ENCODE peak calls at places on chromosomes 5 and 9, in four cellular contexts. N is IMR-90, S is fibroblast of lung, Q is GM23248. H is an unnamed sample.

GRCh38 chr5:34611829-34612415 is 44.2 kb upstream of the RAI14 start:
- DNase-seq in S (no peak), N (no peak), Q (no peak), H (no peak)

GRCh38 chr9:109048822-109049221 is 35.5 kb upstream of the CTNNAL1 start:
- DNase-seq in S (no peak), Q (no peak), N (no peak), H (no peak)

GRCh38 chr5:133120156-133120750 is 68.4 kb downstream of the HSPA4 start:
- DNase-seq in N (no peak), Q (no peak), S (no peak), H (no peak)

GRCh38 chr5:109125755-109126429 is 283.9 kb downstream of the PJA2 start:
- DNase-seq in N (no peak), Q (no peak), S (no peak), H (no peak)

GRCh38 chr9:1032181-1032580 is 18.0 kb upstream of the DMRT2 start:
- DNase-seq in N (no peak), Q (no peak), S (no peak), H (no peak)

GRCh38 chr5:26700759-26701384 is 337.5 kb downstream of the CDH9 start:
- DNase-seq in Q (peak), S (peak), N (no peak), H (peak)

GRCh38 chr5:132001647-132002561 is 9.6 kb downstream of the ACSL6 start:
- DNase-seq in N (peak), S (peak), Q (peak), H (no peak)

GRCh38 chr5:83991566-83992224 is 271.0 kb upstream of the HAPLN1 start:
- DNase-seq in N (peak), S (peak), Q (no peak), H (peak)

GRCh38 chr9:86947146-86948081 is at the start of gene GAS1:
- DNase-seq in N (peak), Q (peak), S (peak), H (peak)

GRCh38 chr5:61755726-61756125 is 423.7 kb downstream of the ZSWIM6 start:
- DNase-seq in N (no peak), S (no peak), Q (no peak), H (no peak)

GRCh38 chr5:127562252-127562651 is 44.8 kb downstream of the PRRC1 start:
- DNase-seq in Q (no peak), S (peak), N (no peak), H (no peak)

GRCh38 chr5:59622848-59623247 is 270.7 kb downstream of the PDE4D start:
- DNase-seq in S (no peak), Q (no peak), N (no peak), H (no peak)

GRCh38 chr9:14908221-14909206 is 1.7 kb downstream of the FREM1 start:
- DNase-seq in Q (no peak), S (no peak), N (no peak), H (no peak)

GRCh38 chr5:74587895-74588294 is 52.6 kb downstream of the ENC1 start:
- DNase-seq in N (no peak), Q (no peak), S (no peak), H (no peak)

GRCh38 chr5:154771383-154771901 is 16.3 kb downstream of the LARP1 start:
- DNase-seq in Q (peak), N (peak), S (peak), H (no peak)

GRCh38 chr5:54713923-54714581 is 196.5 kb downstream of the SNX18 start:
- DNase-seq in Q (peak), S (peak), N (peak), H (peak)

GRCh38 chr5:67163231-67163756 is 33.3 kb downstream of the CD180 start:
- DNase-seq in Q (no peak), N (no peak), S (no peak), H (no peak)

GRCh38 chr9:86521936-86522335 is 167.7 kb upstream of the TUT7 start:
- DNase-seq in N (no peak), Q (no peak), S (no peak), H (no peak)

GRCh38 chr5:33423018-33423630 is 17.6 kb upstream of the TARS1 start:
- DNase-seq in N (peak), Q (peak), S (peak), H (no peak)

GRCh38 chr9:37908698-37909186 is 4.8 kb upstream of the SLC25A51 start:
- DNase-seq in S (peak), Q (peak), N (peak), H (peak)

GRCh38 chr5:153901449-153901848 is 137.3 kb downstream of the FAM114A2 start:
- DNase-seq in S (no peak), Q (no peak), N (no peak), H (no peak)

GRCh38 chr5:15634771-15635347 is 134.9 kb downstream of the FBXL7 start:
- DNase-seq in S (peak), N (no peak), Q (peak), H (no peak)

GRCh38 chr5:9733456-9733855 is 103.3 kb upstream of the TAS2R1 start:
- DNase-seq in Q (peak), N (peak), S (peak), H (no peak)

GRCh38 chr5:65209341-65209740 is 272.4 kb downstream of the ADAMTS6 start:
- DNase-seq in N (peak), S (peak), Q (peak), H (no peak)

GRCh38 chr5:61327761-61328753 is 4.0 kb upstream of the ZSWIM6 start:
- DNase-seq in Q (peak), S (peak), N (peak), H (peak)

GRCh38 chr5:133921899-133922468 is 46.4 kb downstream of the C5orf15 start:
- DNase-seq in N (no peak), S (no peak), Q (no peak), H (no peak)

GRCh38 chr5:19790811-19791466 is 197.1 kb downstream of the CDH18 start:
- DNase-seq in Q (no peak), S (no peak), N (no peak), H (peak)

GRCh38 chr5:17947029-17947428 is 312.8 kb downstream of the TAF11L14 start:
- DNase-seq in Q (no peak), N (no peak), S (no peak), H (no peak)
- H3K9ac ChIP-seq in Q (no peak), N (no peak), S (no peak), H (no peak)

GRCh38 chr5:36370073-36370472 is 68.4 kb upstream of the RANBP3L start:
- DNase-seq in Q (no peak), N (no peak), S (no peak), H (no peak)

GRCh38 chr5:36377192-36377591 is 75.5 kb upstream of the RANBP3L start:
- DNase-seq in S (no peak), Q (no peak), N (no peak), H (no peak)

GRCh38 chr5:36374275-36374862 is 72.7 kb upstream of the RANBP3L start:
- DNase-seq in Q (peak), N (peak), S (peak), H (no peak)

GRCh38 chr5:36371366-36371765 is 69.7 kb upstream of the RANBP3L start:
- DNase-seq in S (no peak), Q (no peak), N (no peak), H (no peak)

GRCh38 chr5:36373527-36374086 is 71.9 kb upstream of the RANBP3L start:
- DNase-seq in Q (peak), S (peak), N (peak), H (peak)
- H3K27ac ChIP-seq in Q (peak), S (no peak), N (no peak), H (no peak)

DNA sequence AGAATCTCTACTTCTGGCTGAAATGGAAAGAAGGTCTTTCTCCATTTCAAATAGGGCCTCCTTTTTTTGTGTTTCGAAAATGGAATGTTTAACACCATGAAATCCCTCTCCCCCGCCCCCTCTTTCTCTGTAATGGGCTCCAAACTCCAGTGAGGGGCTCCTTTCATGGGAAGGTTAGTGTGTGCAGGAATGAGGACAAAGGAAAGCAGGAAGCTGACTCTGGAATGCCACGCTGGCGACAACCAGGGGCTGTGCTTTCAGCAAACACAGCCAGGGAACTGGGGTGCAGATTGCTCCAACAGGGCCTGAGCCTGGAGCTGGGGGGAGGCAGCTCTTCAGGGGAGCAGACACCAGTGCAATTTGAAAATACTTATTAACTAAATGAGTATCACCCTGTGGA is 82.8 kb downstream of the CRB2 start:
- DNase-seq in N (peak), S (peak), Q (no peak), H (no peak)
- H3K9ac ChIP-seq in N (no peak), S (no peak), Q (no peak), H (no peak)

DNA sequence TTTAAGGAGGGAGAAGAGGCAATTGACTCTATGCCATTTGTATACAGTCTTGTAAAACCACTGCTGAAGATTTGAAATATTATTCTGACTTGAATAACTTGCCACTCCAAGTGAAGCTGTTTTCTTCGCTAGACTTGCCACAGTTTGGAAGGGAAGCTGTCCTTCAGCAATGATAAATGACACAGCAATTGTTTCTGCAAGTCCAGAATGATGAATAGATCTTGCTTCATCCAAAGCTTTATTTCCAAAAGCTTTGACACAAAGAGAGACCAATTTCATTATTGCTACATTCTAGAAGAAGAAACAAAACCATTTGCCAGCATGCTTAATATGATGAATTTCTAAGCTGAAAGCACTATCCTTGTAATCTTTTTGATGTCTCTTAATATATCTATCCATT is 73.7 kb downstream of the ZNF366 start:
- DNase-seq in Q (no peak), N (no peak), S (peak), H (no peak)
- H3K27ac ChIP-seq in Q (no peak), N (no peak), S (no peak), H (no peak)

DNA sequence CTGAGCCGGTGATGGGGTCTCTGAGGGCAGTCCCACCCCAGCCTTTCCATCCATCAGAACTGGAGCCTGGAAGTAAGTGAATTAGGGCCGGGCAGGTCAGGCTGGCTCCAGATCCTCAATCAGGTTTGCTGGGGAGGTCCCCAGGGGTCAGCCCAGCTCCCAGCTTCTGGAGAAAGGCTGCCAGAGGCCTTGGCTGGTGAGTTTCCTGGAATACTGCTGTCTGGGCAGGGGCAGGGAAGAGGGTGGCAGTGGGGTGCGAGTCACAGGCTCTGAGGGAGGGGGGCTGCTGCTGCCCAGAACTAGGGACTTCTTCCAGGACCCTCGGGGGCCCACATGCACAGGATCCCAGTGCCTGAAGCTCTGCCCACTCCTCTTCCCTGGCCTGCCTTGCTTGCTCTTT is 200.6 kb upstream of the MVB12B start:
- DNase-seq in N (no peak), Q (no peak), S (no peak), H (no peak)
- H3K9ac ChIP-seq in N (no peak), Q (no peak), S (no peak), H (no peak)

DNA sequence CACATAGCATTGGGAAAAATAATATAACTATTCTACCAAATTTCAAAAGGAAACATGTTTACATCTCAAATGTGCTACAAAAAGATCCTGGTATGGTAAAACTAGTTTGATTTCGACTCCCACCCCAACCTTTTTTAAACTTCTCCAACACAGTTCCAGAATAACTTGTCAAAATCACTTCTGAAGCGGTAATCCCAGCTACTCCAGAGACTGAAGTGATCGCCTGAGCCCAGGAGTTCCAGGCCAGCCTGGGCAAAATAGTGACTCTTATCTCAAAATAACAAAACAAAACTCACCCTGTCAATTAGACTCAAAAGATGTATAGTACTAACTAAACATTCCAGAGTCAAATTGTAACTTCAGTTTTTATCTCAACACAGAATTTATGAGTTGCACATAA is 71.3 kb upstream of the RNF38 start:
- DNase-seq in N (no peak), Q (peak), S (no peak), H (no peak)
- H3K27ac ChIP-seq in N (peak), Q (peak), S (peak), H (no peak)

GRCh38 chr9:95769909-95770433 is 105.5 kb upstream of the ERCC6L2 start:
- DNase-seq in S (no peak), Q (no peak), N (no peak), H (peak)
- H3K9ac ChIP-seq in S (no peak), Q (no peak), N (no peak), H (no peak)

DNA sequence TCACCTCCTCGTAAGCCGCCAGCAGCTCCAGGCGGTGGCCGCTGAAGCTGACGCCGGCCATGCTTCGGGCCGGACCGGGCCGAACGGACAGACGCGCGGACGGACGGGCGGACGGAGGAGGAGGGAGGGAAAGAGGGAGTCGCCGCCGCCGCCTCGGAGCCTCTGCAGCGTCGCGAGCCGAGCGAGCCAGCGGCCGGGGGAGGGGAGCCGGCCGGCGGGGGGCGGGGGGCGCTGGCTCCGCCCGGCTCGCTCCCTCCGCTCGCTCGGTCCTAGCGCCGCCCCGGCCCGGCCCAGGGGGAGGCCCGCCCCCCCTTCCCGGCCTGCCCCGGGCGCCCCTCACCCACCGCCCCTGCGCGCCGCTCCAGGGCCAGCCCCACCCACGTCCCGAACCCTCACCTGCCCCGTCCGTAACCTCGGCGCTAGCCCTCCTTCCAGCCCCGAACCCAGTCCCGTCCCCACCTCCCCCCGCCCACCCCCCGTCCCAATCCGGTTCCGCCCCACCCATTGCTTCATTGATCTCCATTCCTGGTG is at the start of gene DBN1:
- DNase-seq in Q (peak), N (no peak), S (peak), H (peak)
- H3K27ac ChIP-seq in Q (peak), N (peak), S (peak), H (peak)

DNA sequence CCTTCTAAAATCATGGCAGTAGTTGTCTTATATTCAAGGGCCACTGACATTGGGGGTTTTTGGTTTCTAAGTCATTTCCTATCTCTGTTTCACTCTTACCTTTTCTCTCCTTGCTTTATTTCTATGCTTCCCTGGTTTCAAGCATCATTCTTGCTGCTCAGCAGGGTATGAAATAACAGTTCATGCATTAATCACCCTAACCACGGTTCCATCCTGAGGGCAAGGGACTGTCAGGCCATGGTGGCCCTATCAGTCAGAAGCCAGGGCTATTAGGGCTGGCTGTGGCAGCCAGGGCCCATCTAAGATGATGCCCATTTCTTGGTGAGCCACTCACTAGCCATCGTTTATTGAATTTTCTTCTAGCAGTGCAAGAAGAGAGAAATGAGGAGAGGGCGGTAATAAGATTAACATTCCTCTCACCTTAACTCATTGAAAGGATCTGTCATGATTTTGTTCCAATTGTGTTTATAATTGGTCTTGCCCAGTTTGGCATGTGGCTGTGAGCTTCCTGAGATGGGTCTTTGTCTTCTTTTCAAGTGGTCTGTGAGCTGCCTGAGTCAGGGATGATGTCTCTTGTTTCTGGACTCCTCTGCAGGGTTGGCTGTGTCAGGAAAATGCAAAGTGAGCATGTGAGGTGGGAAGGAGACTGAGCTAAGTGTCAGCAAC is 45.2 kb downstream of the CYSTM1 start:
- DNase-seq in Q (peak), N (peak), S (peak), H (no peak)
- H3K9ac ChIP-seq in Q (no peak), N (no peak), S (no peak), H (no peak)